ENCODE peak calls at places on chromosomes 16 and 17, in eight cellular contexts. One of them, this sample, is unnamed.

GRCh38 chr17:8857919-8858318 is 9.6 kb downstream of the PIK3R6 start:
- DNase-seq in esophagus squamous epithelium: no peak
- DNase-seq in spleen: no peak
- DNase-seq in suprapubic skin: no peak
- DNase-seq in uterus: no peak
- DNase-seq in lower leg skin: no peak
- DNase-seq in heart left ventricle: peak; percentile 47
- DNase-seq in thyroid gland: no peak
- DNase-seq in this sample: no peak

GRCh38 chr16:57185446-57185944 is 344 bp downstream of the PSME3IP1 start:
- DNase-seq in esophagus squamous epithelium: no peak
- DNase-seq in spleen: peak; percentile 92
- DNase-seq in suprapubic skin: peak; percentile 80
- DNase-seq in uterus: peak; percentile 55
- DNase-seq in lower leg skin: peak; percentile 90
- DNase-seq in heart left ventricle: peak; percentile 58
- DNase-seq in thyroid gland: peak; percentile 67
- DNase-seq in this sample: no peak

GRCh38 chr16:51409001-51409675 is 258.1 kb upstream of the SALL1 start:
- DNase-seq in esophagus squamous epithelium: no peak
- DNase-seq in spleen: no peak
- DNase-seq in suprapubic skin: no peak
- DNase-seq in uterus: peak; percentile 34
- DNase-seq in lower leg skin: no peak
- DNase-seq in heart left ventricle: no peak
- DNase-seq in thyroid gland: no peak
- DNase-seq in this sample: no peak

GRCh38 chr17:42680331-42680808 is 1.3 kb downstream of the CCR10 start:
- DNase-seq in esophagus squamous epithelium: no peak
- DNase-seq in spleen: no peak
- DNase-seq in suprapubic skin: no peak
- DNase-seq in uterus: peak; percentile 66
- DNase-seq in lower leg skin: no peak
- DNase-seq in heart left ventricle: peak; percentile 48
- DNase-seq in thyroid gland: no peak
- DNase-seq in this sample: no peak

GRCh38 chr16:86946396-86946795 is 368.0 kb downstream of the FOXL1 start:
- DNase-seq in esophagus squamous epithelium: no peak
- DNase-seq in spleen: no peak
- DNase-seq in suprapubic skin: no peak
- DNase-seq in uterus: no peak
- DNase-seq in lower leg skin: no peak
- DNase-seq in heart left ventricle: no peak
- DNase-seq in thyroid gland: no peak
- DNase-seq in this sample: no peak

GRCh38 chr16:27318399-27319256 is 4.9 kb downstream of the IL4R start:
- DNase-seq in esophagus squamous epithelium: no peak
- DNase-seq in spleen: peak; percentile 84
- DNase-seq in suprapubic skin: peak; percentile 81
- DNase-seq in uterus: peak; percentile 23
- DNase-seq in lower leg skin: peak; percentile 87
- DNase-seq in heart left ventricle: peak; percentile 71
- DNase-seq in thyroid gland: peak; percentile 51
- DNase-seq in this sample: no peak

GRCh38 chr16:57374067-57374534 is 1.8 kb downstream of the CX3CL1 start:
- DNase-seq in esophagus squamous epithelium: no peak
- DNase-seq in spleen: no peak
- DNase-seq in suprapubic skin: no peak
- DNase-seq in uterus: peak; percentile 60
- DNase-seq in lower leg skin: no peak
- DNase-seq in heart left ventricle: no peak
- DNase-seq in thyroid gland: peak; percentile 19
- DNase-seq in this sample: no peak

GRCh38 chr17:67642488-67642887 is 75.2 kb upstream of the NOL11 start:
- DNase-seq in esophagus squamous epithelium: no peak
- DNase-seq in spleen: no peak
- DNase-seq in suprapubic skin: no peak
- DNase-seq in uterus: no peak
- DNase-seq in lower leg skin: no peak
- DNase-seq in heart left ventricle: no peak
- DNase-seq in thyroid gland: no peak
- DNase-seq in this sample: no peak

GRCh38 chr17:28053725-28054124 is 11.2 kb downstream of the NLK start:
- DNase-seq in esophagus squamous epithelium: no peak
- DNase-seq in spleen: no peak
- DNase-seq in suprapubic skin: no peak
- DNase-seq in uterus: no peak
- DNase-seq in lower leg skin: no peak
- DNase-seq in heart left ventricle: no peak
- DNase-seq in thyroid gland: no peak
- DNase-seq in this sample: no peak

GRCh38 chr16:79261461-79261860 is 339.1 kb downstream of the MAF start:
- DNase-seq in esophagus squamous epithelium: no peak
- DNase-seq in spleen: peak; percentile 80
- DNase-seq in suprapubic skin: no peak
- DNase-seq in uterus: no peak
- DNase-seq in lower leg skin: peak; percentile 81
- DNase-seq in heart left ventricle: peak; percentile 57
- DNase-seq in thyroid gland: peak; percentile 49
- DNase-seq in this sample: no peak

GRCh38 chr17:37406635-37407455 is at the start of the genes ACACA and TADA2A:
- DNase-seq in esophagus squamous epithelium: no peak
- DNase-seq in spleen: peak; percentile 95
- DNase-seq in suprapubic skin: peak; percentile 86
- DNase-seq in uterus: peak; percentile 77
- DNase-seq in lower leg skin: peak; percentile 94
- DNase-seq in heart left ventricle: peak; percentile 86
- DNase-seq in thyroid gland: peak; percentile 82
- DNase-seq in this sample: peak; percentile 46

GRCh38 chr17:75318211-75318610 is 29.0 kb upstream of the SLC25A19 start:
- DNase-seq in esophagus squamous epithelium: no peak
- DNase-seq in spleen: peak; percentile 65
- DNase-seq in suprapubic skin: no peak
- DNase-seq in uterus: no peak
- DNase-seq in lower leg skin: no peak
- DNase-seq in heart left ventricle: no peak
- DNase-seq in thyroid gland: no peak
- DNase-seq in this sample: no peak

GRCh38 chr16:11977206-11978041 is 890 bp downstream of the SNX29 start:
- DNase-seq in esophagus squamous epithelium: no peak
- DNase-seq in spleen: no peak
- DNase-seq in suprapubic skin: no peak
- DNase-seq in uterus: peak; percentile 42
- DNase-seq in lower leg skin: no peak
- DNase-seq in heart left ventricle: peak; percentile 34
- DNase-seq in thyroid gland: no peak
- DNase-seq in this sample: no peak

GRCh38 chr16:71514476-71514875 is 11.8 kb upstream of the CHST4 start:
- DNase-seq in esophagus squamous epithelium: no peak
- DNase-seq in spleen: no peak
- DNase-seq in suprapubic skin: no peak
- DNase-seq in uterus: no peak
- DNase-seq in lower leg skin: no peak
- DNase-seq in heart left ventricle: no peak
- DNase-seq in thyroid gland: no peak
- DNase-seq in this sample: no peak

GRCh38 chr17:21249911-21250703 is 3.1 kb downstream of the NATD1 start:
- DNase-seq in esophagus squamous epithelium: no peak
- DNase-seq in spleen: no peak
- DNase-seq in suprapubic skin: no peak
- DNase-seq in uterus: no peak
- DNase-seq in lower leg skin: no peak
- DNase-seq in heart left ventricle: no peak
- DNase-seq in thyroid gland: no peak
- DNase-seq in this sample: no peak

GRCh38 chr17:66540131-66540781 is 237.8 kb downstream of the PRKCA start:
- DNase-seq in esophagus squamous epithelium: no peak
- DNase-seq in spleen: no peak
- DNase-seq in suprapubic skin: no peak
- DNase-seq in uterus: peak; percentile 63
- DNase-seq in lower leg skin: no peak
- DNase-seq in heart left ventricle: peak; percentile 68
- DNase-seq in thyroid gland: no peak
- DNase-seq in this sample: peak; percentile 53

GRCh38 chr17:75872434-75873351 is 5.7 kb downstream of the TRIM47 start:
- DNase-seq in esophagus squamous epithelium: no peak
- DNase-seq in spleen: peak; percentile 86
- DNase-seq in suprapubic skin: peak; percentile 93
- DNase-seq in uterus: peak; percentile 83
- DNase-seq in lower leg skin: peak; percentile 96
- DNase-seq in heart left ventricle: peak; percentile 95
- DNase-seq in thyroid gland: peak; percentile 85
- DNase-seq in this sample: peak; percentile 67

GRCh38 chr17:41064301-41064700 is 1.4 kb downstream of the KRTAP2-4 start:
- DNase-seq in esophagus squamous epithelium: no peak
- DNase-seq in spleen: no peak
- DNase-seq in suprapubic skin: no peak
- DNase-seq in uterus: no peak
- DNase-seq in lower leg skin: no peak
- DNase-seq in heart left ventricle: no peak
- DNase-seq in thyroid gland: no peak
- DNase-seq in this sample: no peak

GRCh38 chr17:45410144-45411091 is 22.3 kb downstream of the ARHGAP27 start:
- DNase-seq in esophagus squamous epithelium: no peak
- DNase-seq in spleen: peak; percentile 95
- DNase-seq in suprapubic skin: no peak
- DNase-seq in uterus: no peak
- DNase-seq in lower leg skin: no peak
- DNase-seq in heart left ventricle: peak; percentile 64
- DNase-seq in thyroid gland: peak; percentile 53
- DNase-seq in this sample: no peak

GRCh38 chr17:45414997-45415881 is 17.4 kb downstream of the ARHGAP27 start:
- DNase-seq in esophagus squamous epithelium: no peak
- DNase-seq in spleen: no peak
- DNase-seq in suprapubic skin: no peak
- DNase-seq in uterus: no peak
- DNase-seq in lower leg skin: no peak
- DNase-seq in heart left ventricle: no peak
- DNase-seq in thyroid gland: peak; percentile 80
- DNase-seq in this sample: no peak

GRCh38 chr17:45411348-45412105 is 21.1 kb downstream of the ARHGAP27 start:
- DNase-seq in esophagus squamous epithelium: no peak
- DNase-seq in spleen: no peak
- DNase-seq in suprapubic skin: no peak
- DNase-seq in uterus: no peak
- DNase-seq in lower leg skin: no peak
- DNase-seq in heart left ventricle: peak; percentile 50
- DNase-seq in thyroid gland: no peak
- DNase-seq in this sample: no peak

GRCh38 chr17:45409659-45410076 is 23.0 kb downstream of the ARHGAP27 start:
- DNase-seq in esophagus squamous epithelium: no peak
- DNase-seq in spleen: peak; percentile 83
- DNase-seq in suprapubic skin: no peak
- DNase-seq in uterus: no peak
- DNase-seq in lower leg skin: no peak
- DNase-seq in heart left ventricle: no peak
- DNase-seq in thyroid gland: no peak
- DNase-seq in this sample: no peak

DNA sequence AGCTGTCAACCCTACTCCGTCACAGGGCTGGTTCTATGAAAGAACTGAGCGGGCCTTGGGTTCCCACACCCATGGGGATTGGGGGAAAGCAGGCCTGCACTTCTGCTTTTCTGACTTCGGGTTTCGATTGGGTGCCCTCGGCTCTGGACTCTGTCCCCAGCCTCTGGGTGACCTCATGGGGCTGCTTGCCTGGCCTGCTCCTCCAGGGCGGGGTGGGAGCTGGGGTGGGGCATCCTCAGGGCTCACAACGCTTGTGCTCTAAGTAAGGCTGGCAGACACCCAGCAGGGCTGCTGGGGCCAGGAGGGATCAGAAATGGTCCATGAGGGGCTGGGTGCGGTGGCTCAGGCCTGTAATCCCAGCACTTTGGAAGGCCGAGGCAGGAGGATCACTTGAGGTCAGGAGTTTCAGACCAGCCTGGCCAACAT is 19.2 kb downstream of the ARHGAP27 start:
- DNase-seq in esophagus squamous epithelium: no peak
- DNase-seq in spleen: peak; percentile 88
- DNase-seq in suprapubic skin: no peak
- DNase-seq in uterus: no peak
- DNase-seq in lower leg skin: no peak
- DNase-seq in heart left ventricle: peak; percentile 73
- DNase-seq in thyroid gland: no peak
- DNase-seq in this sample: no peak
- TF ChIP-seq POLR2A in esophagus squamous epithelium: no peak
- TF ChIP-seq POLR2A in spleen: no peak
- TF ChIP-seq POLR2A in suprapubic skin: no peak
- TF ChIP-seq POLR2A in uterus: no peak
- TF ChIP-seq POLR2A in lower leg skin: no peak
- TF ChIP-seq POLR2A in heart left ventricle: no peak
- TF ChIP-seq POLR2A in thyroid gland: no peak
- TF ChIP-seq POLR2A in this sample: no peak

DNA sequence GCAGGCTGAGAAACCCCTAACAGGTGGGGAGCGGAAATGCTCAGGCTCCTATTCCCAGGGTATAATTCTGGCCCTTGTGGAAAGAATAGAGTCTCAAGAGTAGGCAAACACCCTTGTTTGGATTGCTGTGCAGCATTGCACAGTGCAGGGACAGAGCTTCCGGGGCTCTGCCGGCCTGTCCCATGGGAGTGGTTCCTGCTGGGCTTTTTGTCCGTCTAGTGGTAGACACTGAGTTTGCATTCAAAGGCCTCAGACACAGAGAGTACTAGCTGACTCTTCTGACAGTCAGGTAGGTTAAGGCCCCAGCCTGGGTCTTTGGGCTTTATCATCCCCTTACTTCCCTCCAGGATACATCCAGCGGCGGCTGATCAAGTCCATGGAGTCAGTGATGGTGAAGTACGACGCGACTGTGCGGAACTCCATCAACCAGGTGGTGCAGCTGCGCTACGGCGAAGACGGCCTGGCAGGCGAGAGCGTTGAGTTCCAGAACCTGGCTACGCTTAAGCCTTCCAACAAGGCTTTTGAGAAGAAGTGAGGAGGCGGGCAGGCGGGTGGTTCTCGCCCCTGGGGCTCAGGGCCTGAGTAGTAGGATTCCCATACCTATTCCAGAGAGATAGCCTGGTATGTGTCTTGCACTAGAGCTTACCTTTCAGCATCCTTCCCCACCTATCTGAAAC is 18.1 kb downstream of the POLR2A start:
- DNase-seq in esophagus squamous epithelium: no peak
- DNase-seq in spleen: no peak
- DNase-seq in suprapubic skin: no peak
- DNase-seq in uterus: no peak
- DNase-seq in lower leg skin: no peak
- DNase-seq in heart left ventricle: no peak
- DNase-seq in thyroid gland: no peak
- DNase-seq in this sample: no peak
- TF ChIP-seq POLR2A in esophagus squamous epithelium: no peak
- TF ChIP-seq POLR2A in spleen: no peak
- TF ChIP-seq POLR2A in suprapubic skin: no peak
- TF ChIP-seq POLR2A in uterus: no peak
- TF ChIP-seq POLR2A in lower leg skin: no peak
- TF ChIP-seq POLR2A in heart left ventricle: no peak
- TF ChIP-seq POLR2A in thyroid gland: no peak
- TF ChIP-seq POLR2A in this sample: no peak

GRCh38 chr17:52024296-52024870 is 134.1 kb downstream of the CA10 start:
- DNase-seq in esophagus squamous epithelium: no peak
- DNase-seq in spleen: no peak
- DNase-seq in suprapubic skin: no peak
- DNase-seq in uterus: no peak
- DNase-seq in lower leg skin: no peak
- DNase-seq in heart left ventricle: no peak
- DNase-seq in thyroid gland: peak; percentile 6
- DNase-seq in this sample: no peak
- TF ChIP-seq POLR2A in esophagus squamous epithelium: no peak
- TF ChIP-seq POLR2A in spleen: no peak
- TF ChIP-seq POLR2A in suprapubic skin: no peak
- TF ChIP-seq POLR2A in uterus: no peak
- TF ChIP-seq POLR2A in lower leg skin: no peak
- TF ChIP-seq POLR2A in heart left ventricle: no peak
- TF ChIP-seq POLR2A in thyroid gland: no peak
- TF ChIP-seq POLR2A in this sample: no peak

GRCh38 chr17:63819585-63820537 is 7.4 kb upstream of the PSMC5 start:
- DNase-seq in esophagus squamous epithelium: no peak
- DNase-seq in spleen: no peak
- DNase-seq in suprapubic skin: no peak
- DNase-seq in uterus: no peak
- DNase-seq in lower leg skin: no peak
- DNase-seq in heart left ventricle: no peak
- DNase-seq in thyroid gland: no peak
- DNase-seq in this sample: no peak
- TF ChIP-seq POLR2A in esophagus squamous epithelium: no peak
- TF ChIP-seq POLR2A in spleen: no peak
- TF ChIP-seq POLR2A in suprapubic skin: no peak
- TF ChIP-seq POLR2A in uterus: no peak
- TF ChIP-seq POLR2A in lower leg skin: no peak
- TF ChIP-seq POLR2A in heart left ventricle: no peak
- TF ChIP-seq POLR2A in thyroid gland: no peak
- TF ChIP-seq POLR2A in this sample: no peak

This sample was measured in tibial nerve.